ENCODE peak calls at places on chromosomes 13 and 19, in ten cellular contexts. W is CD8-positive, alpha-beta memory T cell; G is spleen; Z is adipocyte; U is cardiac fibroblast; F is lung; Q is lower lobe of right lung; O is CD8-positive, alpha-beta T cell; S is heart right ventricle; M is adrenal gland. I is an unnamed sample.

GRCh38 chr19:51121257-51121656 is 3.4 kb upstream of the SIGLEC9 start:
- DNase-seq in U (no peak), W (no peak), S (no peak), Q (no peak), O (no peak), Z (no peak), G (peak; percentile 70), M (no peak), F (no peak), I (no peak)

GRCh38 chr13:101648766-101649489 is 196.5 kb downstream of the ITGBL1 start:
- DNase-seq in U (no peak), O (no peak), Q (no peak), W (no peak), G (no peak), Z (no peak), F (no peak), S (no peak), M (no peak), I (no peak)

GRCh38 chr13:50127017-50127725 is 111.9 kb downstream of the KCNRG start:
- DNase-seq in S (peak; percentile 54), U (peak; percentile 59), M (peak; percentile 48), W (peak; percentile 42), Z (peak; percentile 73), Q (peak; percentile 83), O (no peak), F (no peak), G (peak; percentile 91), I (peak; percentile 36)

GRCh38 chr19:33469171-33470039 is 52.2 kb downstream of the PEPD start:
- DNase-seq in G (peak; percentile 68), W (no peak), M (no peak), U (no peak), O (no peak), Q (peak; percentile 14), S (no peak), F (no peak), Z (no peak), I (no peak)

GRCh38 chr13:30388401-30389283 is 33.7 kb upstream of the UBE2L5 start:
- DNase-seq in S (no peak), Z (no peak), M (no peak), G (no peak), Q (no peak), F (no peak), O (no peak), W (no peak), U (no peak), I (no peak)

GRCh38 chr13:35889560-35889959 is 241.6 kb downstream of the DCLK1 start:
- DNase-seq in Z (no peak), W (no peak), Q (no peak), F (no peak), O (no peak), S (no peak), G (no peak), M (no peak), U (peak; percentile 27), I (no peak)

GRCh38 chr13:45219938-45220375 is 19.1 kb upstream of the KCTD4 start:
- DNase-seq in W (no peak), U (peak; percentile 87), M (no peak), O (no peak), Z (peak; percentile 47), G (no peak), F (no peak), Q (no peak), S (no peak), I (no peak)

GRCh38 chr13:64900039-64900438 is 2330.1 kb downstream of the PCDH9 start:
- DNase-seq in G (no peak), W (no peak), M (no peak), F (no peak), S (no peak), Z (no peak), O (no peak), U (no peak), Q (no peak), I (no peak)

GRCh38 chr13:43787998-43788397 is 1.2 kb upstream of the ENOX1 start:
- DNase-seq in S (no peak), Z (no peak), Q (no peak), M (no peak), F (no peak), W (no peak), O (no peak), U (peak; percentile 84), G (no peak), I (no peak)

GRCh38 chr13:100537486-100537885 is 51.1 kb downstream of the GGACT start:
- DNase-seq in G (no peak), W (no peak), Z (no peak), S (no peak), U (no peak), O (no peak), Q (no peak), M (no peak), F (no peak), I (no peak)

GRCh38 chr19:38037151-38037611 is 130.2 kb downstream of the SIPA1L3 start:
- DNase-seq in O (no peak), S (no peak), Q (no peak), W (no peak), U (no peak), F (no peak), Z (no peak), M (no peak), G (no peak), I (no peak)

GRCh38 chr13:36298535-36299068 is 988 bp upstream of the CCDC169 start:
- DNase-seq in F (no peak), U (no peak), G (no peak), W (no peak), S (no peak), Z (no peak), M (no peak), Q (no peak), O (no peak), I (no peak)

DNA sequence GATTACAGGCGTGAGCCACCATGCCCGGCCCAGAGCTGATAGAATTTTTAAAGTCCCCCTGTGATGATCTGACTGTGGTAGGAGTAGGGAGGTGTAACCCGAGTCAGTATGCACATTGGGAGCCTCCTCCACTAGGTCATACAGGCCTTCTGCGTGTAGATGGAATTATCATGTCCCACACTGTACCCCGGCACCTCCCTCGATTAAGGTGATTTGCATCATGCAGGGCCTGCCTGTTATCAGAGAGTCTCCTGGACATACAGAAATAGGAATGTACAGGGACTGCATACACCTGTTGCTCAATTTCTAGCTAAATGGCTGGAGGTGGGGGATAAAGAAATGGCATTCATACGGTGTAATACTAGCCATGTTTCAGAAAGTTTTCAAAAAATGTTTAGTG is 922 bp upstream of the ERVK3-1 start:
- DNase-seq in U (no peak), O (no peak), G (peak; percentile 23), W (no peak), Q (no peak), M (no peak), F (no peak), Z (no peak), S (no peak), I (no peak)
- H3K4me3 ChIP-seq in U (no peak overlapping the region), O (peak overlapping the region; percentile 82), G (peak overlapping the region; percentile 75), W (no peak overlapping the region), Q (peak overlapping the region; percentile 87), M (no peak overlapping the region), F (no peak overlapping the region), Z (peak overlapping the region; percentile 90), S (no peak overlapping the region), I (peak overlapping the region; percentile 93)

DNA sequence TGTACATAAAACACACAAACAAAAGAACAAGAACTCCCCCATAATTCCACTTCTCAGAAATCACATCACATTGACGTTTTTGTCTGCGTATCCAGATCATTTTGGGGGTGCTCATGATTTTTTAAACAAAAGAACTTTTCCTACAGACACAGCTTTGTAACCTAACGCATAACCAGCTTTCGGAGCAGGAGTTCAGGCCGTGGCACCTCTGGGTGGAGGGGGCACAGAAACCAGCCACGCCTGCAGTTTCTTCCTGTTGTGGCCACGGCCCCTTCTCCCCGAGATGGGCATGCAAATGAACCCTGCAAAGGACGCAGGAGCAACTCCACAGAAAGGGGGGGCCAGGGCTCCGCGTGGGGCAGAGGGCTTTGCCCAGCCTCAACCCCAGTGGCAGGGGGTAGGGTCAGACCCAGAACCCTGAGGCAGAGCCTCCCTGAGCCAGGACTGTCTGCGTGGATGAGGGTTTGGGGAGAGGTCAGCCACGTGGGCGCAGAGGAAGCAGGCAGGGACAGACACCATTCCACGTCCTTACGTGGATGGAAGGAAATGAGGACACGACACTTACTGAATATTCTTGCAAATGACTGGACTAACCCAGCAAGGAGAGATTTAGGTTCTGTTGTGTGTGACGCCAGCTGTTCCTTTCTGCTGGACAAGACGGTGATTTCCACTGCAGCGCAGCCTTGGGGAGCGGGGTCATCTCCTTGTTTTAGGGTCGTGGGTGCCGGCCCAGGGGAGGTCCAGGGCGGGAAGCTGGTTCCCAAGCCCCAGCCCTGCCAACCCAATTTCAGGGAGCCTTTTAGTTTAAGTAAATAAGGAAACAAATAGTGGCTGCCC is 64.3 kb downstream of the RASA3 start:
- DNase-seq in O (peak; percentile 19), Z (no peak), S (no peak), Q (peak; percentile 51), F (no peak), U (no peak), W (no peak), M (no peak), G (no peak), I (peak; percentile 72)
- H3K4me3 ChIP-seq in O (no peak overlapping the region), Z (peak overlapping the region; percentile 63), S (no peak overlapping the region), Q (no peak overlapping the region), F (no peak overlapping the region), U (no peak overlapping the region), W (peak overlapping the region; percentile 40), M (no peak overlapping the region), G (peak overlapping the region; percentile 50), I (peak overlapping the region; percentile 66)

DNA sequence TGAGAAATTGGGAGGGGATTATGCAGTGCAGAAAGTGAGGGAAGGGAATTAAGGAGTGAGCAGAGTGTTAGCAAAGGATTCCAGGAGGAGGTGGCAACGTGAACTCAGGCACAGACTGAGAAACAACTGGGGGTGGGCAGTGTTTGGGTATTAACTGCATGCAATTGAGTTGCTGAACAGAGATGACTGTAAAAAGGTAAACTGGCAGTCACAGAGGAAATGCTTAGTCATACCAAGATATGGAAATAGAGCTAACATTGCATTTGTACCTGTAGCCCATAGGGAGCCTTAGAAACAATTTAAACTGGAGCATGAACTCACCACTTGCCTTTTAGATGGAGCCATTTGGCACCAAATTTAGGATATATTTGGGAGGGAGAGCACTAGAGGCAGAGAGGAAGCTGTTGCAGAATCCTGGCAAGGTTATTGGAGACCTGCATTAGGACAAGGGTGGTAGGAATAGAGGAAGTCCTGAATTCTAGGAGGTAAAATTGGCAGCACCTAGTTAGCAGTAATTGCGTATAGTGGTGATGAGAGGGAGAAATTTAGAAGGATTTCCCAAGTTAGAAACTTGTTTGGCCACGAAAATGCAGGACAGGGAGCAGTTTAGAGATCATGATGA is 100.6 kb upstream of the FRY start:
- DNase-seq in F (no peak), Z (no peak), M (no peak), U (no peak), S (no peak), W (no peak), G (no peak), Q (no peak), O (no peak), I (peak; percentile 65)
- H3K4me3 ChIP-seq in F (no peak overlapping the region), Z (no peak overlapping the region), M (no peak overlapping the region), U (no peak overlapping the region), S (no peak overlapping the region), W (no peak overlapping the region), G (no peak overlapping the region), Q (no peak overlapping the region), O (no peak overlapping the region), I (no peak overlapping the region)

DNA sequence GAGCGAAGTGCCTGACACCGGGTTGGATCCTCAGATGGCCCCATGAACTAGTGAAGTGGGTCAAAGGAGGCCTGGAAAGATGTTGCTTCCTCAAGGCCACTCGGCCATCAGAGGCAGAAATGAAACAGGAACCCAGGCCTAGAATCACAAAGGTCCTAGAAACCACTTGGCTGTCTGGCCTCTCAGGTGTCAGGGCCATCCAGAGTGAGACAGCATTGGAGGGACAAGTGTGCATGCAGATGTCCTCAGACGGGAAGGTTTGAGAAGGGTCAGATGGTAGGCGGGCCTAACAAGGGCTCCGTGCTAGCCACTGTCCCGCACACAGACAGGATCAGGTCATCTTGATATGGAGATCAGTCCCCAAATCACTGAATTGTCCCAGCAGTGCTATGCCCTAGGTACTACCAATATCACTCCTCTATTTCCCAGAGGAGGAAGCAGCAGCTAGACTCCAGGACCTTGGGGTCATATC is 14.3 kb downstream of the CCDC97 start:
- DNase-seq in M (no peak), G (no peak), S (no peak), O (no peak), Z (peak; percentile 40), F (no peak), W (no peak), U (no peak), Q (no peak), I (no peak)
- H3K4me3 ChIP-seq in M (no peak overlapping the region), G (peak overlapping the region; percentile 8), S (no peak overlapping the region), O (no peak overlapping the region), Z (peak overlapping the region; percentile 53), F (no peak overlapping the region), W (no peak overlapping the region), U (no peak overlapping the region), Q (no peak overlapping the region), I (no peak overlapping the region)

I was measured in CD4-positive, CD25-positive, alpha-beta regulatory T cell.